ENCODE peak calls at places on chromosome 4, in four cellular contexts. S is CD4-positive, alpha-beta T cell; V is tibial nerve; E is CD4-positive, alpha-beta memory T cell. H is an unnamed sample.
A peak's percentile ranks its signal among the peaks of the same experiment; 100 is the strongest.

GRCh38 chr4:90715242-90715641 is 588.0 kb downstream of the CCSER1 start:
- DNase-seq in S (no peak), V (no peak), E (no peak), H (no peak)

GRCh38 chr4:125104616-125105015 is 210.1 kb upstream of the FAT4 start:
- DNase-seq in S (no peak), V (no peak), E (no peak), H (no peak)

GRCh38 chr4:142960134-142960533 is 114.0 kb upstream of the INPP4B start:
- DNase-seq in S (no peak), V (no peak), E (no peak), H (no peak)

GRCh38 chr4:86586160-86586572 is 7.9 kb upstream of the PTPN13 start:
- DNase-seq in S (no peak), V (no peak), E (no peak), H (no peak)

GRCh38 chr4:184216436-184217004 is 1.2 kb downstream of the ENPP6 start:
- DNase-seq in S (no peak), V (no peak), E (no peak), H (no peak)

GRCh38 chr4:107913283-107913899 is 18.0 kb upstream of the CYP2U1 start:
- DNase-seq in S (no peak), V (peak; percentile 90), E (peak; percentile 58), H (peak; percentile 54)

GRCh38 chr4:32435320-32435719 is 1715.2 kb downstream of the PCDH7 start:
- DNase-seq in S (no peak), V (no peak), E (no peak), H (no peak)

GRCh38 chr4:123077330-123077729 is 154.9 kb upstream of the NUDT6 start:
- DNase-seq in S (no peak), V (no peak), E (no peak), H (no peak)

GRCh38 chr4:89247951-89248350 is 59.6 kb downstream of the GPRIN3 start:
- DNase-seq in S (no peak), V (no peak), E (no peak), H (no peak)

DNA sequence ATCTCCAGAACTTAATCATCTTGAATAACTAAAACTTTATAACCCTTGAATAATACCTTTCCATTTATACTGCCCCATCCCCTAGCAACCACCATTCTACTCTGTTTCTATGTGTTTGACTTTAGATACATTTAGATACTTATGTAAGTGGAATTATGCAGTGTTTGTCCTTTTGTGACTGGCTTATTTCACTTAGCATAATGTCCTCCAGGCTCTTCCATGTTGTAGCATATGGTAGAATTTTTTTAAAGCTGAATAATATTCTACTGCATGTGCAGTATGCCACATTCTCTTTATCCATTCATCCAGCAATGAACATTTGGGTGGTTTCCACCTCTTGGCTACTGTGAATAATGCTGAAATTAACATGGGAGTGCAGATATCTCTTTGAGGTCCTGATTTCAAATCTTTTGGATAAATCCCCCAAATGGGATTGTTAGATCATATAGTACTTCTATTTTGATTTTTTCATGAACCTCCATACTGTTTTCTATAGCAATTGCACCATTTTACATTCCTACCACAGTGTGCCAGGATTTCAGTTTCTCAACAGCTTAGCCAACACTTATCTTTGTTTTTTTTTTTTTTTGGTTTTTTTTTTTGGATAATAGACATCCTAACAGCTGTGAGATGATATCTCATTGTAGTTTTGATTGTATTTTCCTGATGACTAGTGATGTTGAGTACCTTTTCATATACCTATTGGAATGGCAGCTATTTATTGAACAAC is 105.8 kb upstream of the LNX1 start:
- DNase-seq in S (no peak), V (no peak), E (no peak), H (no peak)
- H3K9me3 ChIP-seq in S (no peaks in the 10 kb centered on the region), V (no peaks in the 10 kb centered on the region), E (no peaks in the 10 kb centered on the region), H (no peaks in the 10 kb centered on the region)

DNA sequence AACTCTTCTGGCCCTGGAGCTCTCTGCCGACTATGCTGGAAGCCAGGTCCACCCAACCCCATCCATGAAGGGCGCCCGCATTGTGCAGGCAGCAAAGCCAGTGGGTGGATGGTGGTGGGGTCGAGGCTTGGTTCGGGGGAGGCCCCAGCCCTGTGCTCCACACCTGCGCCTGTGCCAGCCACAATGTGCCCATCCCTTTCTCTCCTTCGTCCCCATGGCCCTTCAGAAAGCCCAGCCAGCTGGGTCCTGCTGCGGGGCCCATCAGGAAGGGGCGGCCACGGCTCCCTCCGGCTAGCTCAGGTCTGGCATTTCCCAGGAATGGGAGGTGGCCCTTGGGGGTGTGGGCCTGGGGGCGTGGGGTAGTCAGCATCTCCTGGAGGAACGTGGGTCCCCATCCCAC is 91.6 kb downstream of the HMX1 start:
- DNase-seq in S (no peak), V (no peak), E (no peak), H (no peak)
- H3K27me3 ChIP-seq in S (no peaks in the 10 kb centered on the region), V (no peaks in the 10 kb centered on the region), E (no peaks in the 10 kb centered on the region), H (no peaks in the 10 kb centered on the region)

DNA sequence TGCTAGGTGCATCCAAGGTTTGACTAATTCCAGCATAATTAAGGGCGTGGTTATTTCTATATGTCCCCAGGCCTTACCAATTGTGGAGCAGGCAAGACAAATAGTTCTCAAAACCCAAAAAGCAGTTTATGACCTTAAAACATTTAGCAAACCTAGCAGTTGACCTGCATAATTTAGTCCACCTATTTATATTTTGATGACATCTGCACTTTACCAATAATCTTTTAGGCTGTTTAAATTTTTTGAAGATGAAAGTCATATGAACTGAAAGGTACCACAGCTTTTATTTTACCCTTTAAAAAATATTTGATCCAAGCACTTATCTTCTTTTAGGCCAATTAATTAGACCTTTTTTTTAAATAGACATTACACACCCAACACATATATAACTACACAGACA is 9.8 kb upstream of the ASIC5 start:
- DNase-seq in S (no peak), V (no peak), E (no peak), H (no peak)
- H3K27ac ChIP-seq in S (no peak overlapping the region), V (no peak overlapping the region), E (no peak overlapping the region), H (no peak overlapping the region)

GRCh38 chr4:129059028-129059427 is 34.3 kb downstream of the SCLT1 start:
- DNase-seq in S (no peak), V (no peak), E (no peak), H (no peak)
- H3K9me3 ChIP-seq in S (peaks cover 82% of the 10 kb centered on the region), V (peaks cover 5% of the 10 kb centered on the region), E (peaks cover 9% of the 10 kb centered on the region), H (peaks cover 13% of the 10 kb centered on the region)

GRCh38 chr4:112510468-112511293 is 5.3 kb downstream of the NEUROG2 start:
- DNase-seq in S (no peak), V (no peak), E (no peak), H (no peak)
- H3K27me3 ChIP-seq in S (peaks cover 88% of the 10 kb centered on the region), V (peaks cover 92% of the 10 kb centered on the region), E (peaks cover 66% of the 10 kb centered on the region), H (peaks cover 82% of the 10 kb centered on the region)

GRCh38 chr4:151610229-151610628 is 150.6 kb downstream of the GATB start:
- DNase-seq in S (no peak), V (no peak), E (no peak), H (no peak)
- H3K27ac ChIP-seq in S (no peak overlapping the region), V (no peak overlapping the region), E (no peak overlapping the region), H (no peak overlapping the region)